ENCODE peak calls at places on chromosomes 6 and 20, in ten cellular contexts. G is left ventricle myocardium superior; T is left cardiac atrium; C is progenitor cell of endocrine pancreas; E is mesenteric fat pad; B is stimulated activated naive CD8-positive, alpha-beta T cell treated with anti-CD3 and anti-CD28 coated beads, Interleukin-15, amount 100 ng/mL, for 72 hours; L is GM20000; X is astrocyte of the spinal cord; U is memory B cell; N is germinal center. W is an unnamed sample.

GRCh38 chr20:43190332-43190953 is 737 bp upstream of the PTPRT start:
- DNase-seq in G (no peak), E (no peak), B (no peak), U (no peak), L (no peak), N (no peak), C (no peak), X (no peak), T (no peak), W (no peak)

GRCh38 chr6:24858154-24858801 is 59.6 kb upstream of the ARMH2 start:
- DNase-seq in G (no peak), U (peak), T (no peak), X (no peak), N (peak), B (peak), L (peak), C (no peak), E (no peak), W (no peak)

GRCh38 chr6:140480852-140481251 is 1106.4 kb upstream of the CITED2 start:
- DNase-seq in T (no peak), E (no peak), N (no peak), U (no peak), X (peak), L (no peak), B (no peak), G (peak), C (no peak), W (no peak)

GRCh38 chr6:156262014-156262413 is 515.2 kb upstream of the ARID1B start:
- DNase-seq in X (no peak), U (no peak), E (no peak), C (no peak), B (no peak), T (peak), L (no peak), G (no peak), N (no peak), W (peak)

GRCh38 chr20:35339007-35339406 is 46.8 kb upstream of the FAM83C start:
- DNase-seq in B (no peak), X (peak), U (no peak), E (no peak), T (no peak), L (no peak), C (no peak), G (no peak), N (no peak), W (peak)

GRCh38 chr6:38646166-38646565 is 6.4 kb upstream of the BTBD9 start:
- DNase-seq in C (no peak), U (no peak), G (no peak), L (no peak), N (no peak), E (no peak), X (peak), T (no peak), B (no peak), W (peak)

GRCh38 chr20:5316188-5317158 is at the start of gene PROKR2:
- DNase-seq in T (no peak), X (no peak), E (no peak), G (no peak), U (no peak), B (peak), C (peak), N (no peak), L (peak), W (peak)

GRCh38 chr6:3808759-3809514 is 40.2 kb upstream of the FAM50B start:
- DNase-seq in N (no peak), T (peak), E (no peak), B (no peak), L (no peak), U (no peak), C (no peak), G (peak), X (peak), W (peak)

GRCh38 chr20:62922451-62922921 is 3.8 kb downstream of the DIDO1 start:
- DNase-seq in E (no peak), B (peak), U (no peak), G (no peak), X (no peak), L (no peak), T (peak), N (no peak), C (no peak), W (no peak)

GRCh38 chr20:56975838-56976237 is 290.6 kb downstream of the BMP7 start:
- DNase-seq in X (no peak), U (no peak), N (no peak), L (no peak), C (no peak), E (peak), B (no peak), T (no peak), G (no peak), W (no peak)

GRCh38 chr6:128327890-128328289 is 192.5 kb downstream of the PTPRK start:
- DNase-seq in U (peak), E (no peak), L (peak), N (no peak), G (no peak), T (no peak), X (no peak), C (no peak), B (peak), W (no peak)

GRCh38 chr6:1872649-1873131 is 263.0 kb downstream of the FOXC1 start:
- DNase-seq in C (no peak), T (peak), U (no peak), L (no peak), B (no peak), N (no peak), G (no peak), E (no peak), X (peak), W (peak)

GRCh38 chr6:140744648-140745320 is 1370.3 kb upstream of the CITED2 start:
- DNase-seq in N (no peak), E (no peak), T (no peak), X (peak), C (no peak), G (no peak), U (no peak), L (no peak), B (no peak), W (peak)

GRCh38 chr6:139029470-139030210 is 1.1 kb downstream of the ABRACL start:
- DNase-seq in X (peak), T (peak), C (peak), L (peak), E (no peak), B (peak), N (peak), U (peak), G (peak), W (peak)

GRCh38 chr20:63529861-63530787 is 7.1 kb downstream of the PTK6 start:
- DNase-seq in T (peak), G (peak), B (no peak), L (no peak), X (no peak), E (no peak), U (no peak), C (peak), N (no peak), W (no peak)

GRCh38 chr20:44071526-44072111 is 115.4 kb downstream of the JPH2 start:
- DNase-seq in N (no peak), B (no peak), T (no peak), X (no peak), E (peak), U (no peak), L (no peak), C (peak), G (no peak), W (no peak)

GRCh38 chr20:49916146-49917002 is 1.0 kb upstream of the SPATA2 start:
- DNase-seq in E (no peak), N (no peak), X (no peak), C (no peak), G (no peak), L (peak), T (no peak), U (no peak), B (no peak), W (no peak)

GRCh38 chr6:5710516-5710915 is 296.2 kb downstream of the NRN1 start:
- DNase-seq in X (no peak), T (no peak), U (no peak), E (no peak), N (no peak), L (no peak), B (no peak), C (no peak), G (no peak), W (no peak)

GRCh38 chr20:904146-904545 is 12.0 kb downstream of the ANGPT4 start:
- DNase-seq in T (no peak), G (no peak), N (no peak), E (peak), U (no peak), C (no peak), B (no peak), X (no peak), L (no peak), W (no peak)

GRCh38 chr6:67722861-67723261 is 912.2 kb upstream of the ADGRB3 start:
- DNase-seq in E (no peak), C (no peak), X (no peak), N (no peak), B (no peak), T (peak), U (no peak), G (no peak), L (no peak), W (no peak)

GRCh38 chr6:47335456-47335855 is 25.8 kb upstream of the TNFRSF21 start:
- DNase-seq in N (peak), L (no peak), T (no peak), U (no peak), B (no peak), C (no peak), E (no peak), X (no peak), G (no peak), W (no peak)

GRCh38 chr6:12423852-12424251 is 133.7 kb downstream of the EDN1 start:
- DNase-seq in X (peak), T (no peak), N (no peak), U (no peak), C (no peak), G (no peak), E (no peak), B (no peak), L (no peak), W (peak)

GRCh38 chr6:166304106-166304505 is 4.1 kb downstream of the PRR18 start:
- DNase-seq in U (no peak), B (no peak), T (no peak), G (no peak), E (no peak), C (no peak), N (no peak), L (no peak), X (no peak), W (no peak)

GRCh38 chr20:19027971-19028370 is 184.5 kb upstream of the SLC24A3 start:
- DNase-seq in L (no peak), E (no peak), B (no peak), T (no peak), N (no peak), C (no peak), G (no peak), U (no peak), X (no peak), W (no peak)

GRCh38 chr6:46208303-46208702 is 37.5 kb upstream of the ENPP5 start:
- DNase-seq in U (no peak), T (no peak), X (no peak), L (no peak), N (no peak), B (no peak), C (no peak), E (no peak), G (no peak), W (no peak)

GRCh38 chr6:47414517-47415167 is 62.9 kb upstream of the CD2AP start:
- DNase-seq in G (no peak), E (no peak), L (peak), B (peak), C (no peak), N (peak), T (no peak), X (peak), U (no peak), W (peak)

GRCh38 chr6:108588586-108588985 is 27.9 kb downstream of the FOXO3 start:
- DNase-seq in X (peak), U (no peak), E (no peak), N (no peak), C (no peak), B (no peak), L (no peak), T (no peak), G (no peak), W (peak)

GRCh38 chr6:35059606-35060355 is 81.4 kb downstream of the TCP11 start:
- DNase-seq in X (no peak), C (no peak), G (no peak), L (no peak), N (no peak), T (no peak), B (no peak), E (no peak), U (no peak), W (no peak)

GRCh38 chr6:81708306-81708705 is 44.2 kb downstream of the TENT5A start:
- DNase-seq in X (peak), T (no peak), C (no peak), L (no peak), E (no peak), G (no peak), N (no peak), B (no peak), U (no peak), W (peak)

GRCh38 chr6:10585232-10585887 is 64.2 kb downstream of the GCNT2 start:
- DNase-seq in B (no peak), L (no peak), U (no peak), C (no peak), T (no peak), E (no peak), G (no peak), N (no peak), X (peak), W (peak)

GRCh38 chr6:41497573-41497972 is 48.6 kb upstream of the FOXP4 start:
- DNase-seq in X (no peak), N (no peak), E (no peak), G (no peak), L (no peak), U (no peak), T (no peak), B (no peak), C (no peak), W (no peak)

W was measured in astrocyte of the hippocampus.